ENCODE peak calls at places on chromosome 5, in eight cellular contexts. R, O, B, N, S, I, Y and L are unnamed samples.

GRCh38 chr5:27315541-27316282 is 277.3 kb upstream of the CDH9 start:
- DNase-seq in R (no peak), O (no peak), B (no peak), N (peak), S (no peak), I (no peak), Y (peak), L (peak)

GRCh38 chr5:179187681-179188575 is 127.8 kb downstream of the ZNF354C start:
- DNase-seq in R (no peak), O (no peak), B (no peak), N (no peak), S (no peak), I (no peak), Y (no peak), L (no peak)

GRCh38 chr5:18010053-18010452 is 375.8 kb downstream of the TAF11L14 start:
- DNase-seq in R (no peak), O (no peak), B (no peak), N (no peak), S (no peak), I (no peak), Y (no peak), L (no peak)

GRCh38 chr5:24491482-24491881 is 153.3 kb downstream of the CDH10 start:
- DNase-seq in R (no peak), O (no peak), B (no peak), N (no peak), S (no peak), I (no peak), Y (no peak), L (no peak)

GRCh38 chr5:176891331-176891958 is 7.7 kb downstream of the HK3 start:
- DNase-seq in R (no peak), O (peak), B (no peak), N (no peak), S (no peak), I (no peak), Y (no peak), L (no peak)

GRCh38 chr5:147406636-147407035 is 103.2 kb downstream of the DPYSL3 start:
- DNase-seq in R (no peak), O (no peak), B (no peak), N (no peak), S (no peak), I (no peak), Y (no peak), L (no peak)

GRCh38 chr5:102241809-102242421 is 54.2 kb downstream of the SLCO4C1 start:
- DNase-seq in R (no peak), O (no peak), B (no peak), N (no peak), S (no peak), I (no peak), Y (no peak), L (no peak)

GRCh38 chr5:1502046-1502736 is 21.6 kb downstream of the LPCAT1 start:
- DNase-seq in R (no peak), O (peak), B (no peak), N (no peak), S (no peak), I (no peak), Y (no peak), L (no peak)

GRCh38 chr5:76250463-76250862 is 152.6 kb upstream of the IQGAP2 start:
- DNase-seq in R (no peak), O (no peak), B (no peak), N (no peak), S (no peak), I (no peak), Y (no peak), L (no peak)

GRCh38 chr5:147187163-147187562 is 47.7 kb upstream of the STK32A start:
- DNase-seq in R (no peak), O (no peak), B (peak), N (no peak), S (no peak), I (no peak), Y (no peak), L (no peak)

GRCh38 chr5:58322453-58322852 is 137.4 kb downstream of the PLK2 start:
- DNase-seq in R (no peak), O (no peak), B (no peak), N (peak), S (no peak), I (no peak), Y (no peak), L (peak)

GRCh38 chr5:83991566-83992224 is 271.0 kb upstream of the HAPLN1 start:
- DNase-seq in R (no peak), O (no peak), B (no peak), N (no peak), S (no peak), I (no peak), Y (no peak), L (peak)

GRCh38 chr5:7419846-7420245 is 23.9 kb downstream of the ADCY2 start:
- DNase-seq in R (no peak), O (no peak), B (no peak), N (no peak), S (no peak), I (no peak), Y (no peak), L (no peak)

GRCh38 chr5:5886812-5887486 is 464.5 kb downstream of the ICE1 start:
- DNase-seq in R (peak), O (no peak), B (peak), N (no peak), S (no peak), I (no peak), Y (peak), L (no peak)

GRCh38 chr5:78003914-78004313 is 227.8 kb upstream of the TBCA start:
- DNase-seq in R (no peak), O (no peak), B (peak), N (no peak), S (no peak), I (no peak), Y (no peak), L (no peak)

GRCh38 chr5:95918421-95919006 is 43.1 kb downstream of the ELL2 start:
- DNase-seq in R (no peak), O (no peak), B (no peak), N (no peak), S (no peak), I (no peak), Y (no peak), L (no peak)

GRCh38 chr5:102932781-102933180 is 177.7 kb downstream of the PAM start:
- DNase-seq in R (no peak), O (no peak), B (no peak), N (no peak), S (no peak), I (no peak), Y (no peak), L (no peak)

GRCh38 chr5:172334196-172334595 is 50.6 kb upstream of the UBTD2 start:
- DNase-seq in R (no peak), O (no peak), B (no peak), N (no peak), S (no peak), I (no peak), Y (no peak), L (no peak)

GRCh38 chr5:2995667-2996066 is 244.2 kb upstream of the IRX2 start:
- DNase-seq in R (no peak), O (no peak), B (no peak), N (no peak), S (no peak), I (no peak), Y (no peak), L (no peak)

GRCh38 chr5:145362261-145362660 is 472.9 kb downstream of the PRELID2 start:
- DNase-seq in R (no peak), O (no peak), B (no peak), N (peak), S (no peak), I (no peak), Y (peak), L (peak)

GRCh38 chr5:149060325-149060724 is 2.5 kb downstream of the SH3TC2 start:
- DNase-seq in R (no peak), O (no peak), B (peak), N (peak), S (no peak), I (no peak), Y (peak), L (no peak)